ENCODE peak calls at places on chromosomes 16 and 17, in four cellular contexts. Y is GM23248, J is body of pancreas, P is neural progenitor cell. Z is an unnamed sample.
A peak's percentile ranks its signal among the peaks of the same experiment; 100 is the strongest.

GRCh38 chr17:15513859-15514446 is 46.5 kb upstream of the CDRT4 start:
- DNase-seq in Y (no peak), J (no peak), P (no peak), Z (no peak)

GRCh38 chr16:80704751-80705150 is 99.6 kb downstream of the CDYL2 start:
- DNase-seq in P (no peak), Y (no peak), J (no peak), Z (no peak)

GRCh38 chr16:79653337-79654000 is 52.9 kb upstream of the MAF start:
- DNase-seq in P (no peak), Y (no peak), J (peak; percentile 12), Z (no peak)

GRCh38 chr16:14559809-14560227 is 70.2 kb downstream of the PARN start:
- DNase-seq in Y (no peak), P (no peak), J (peak; percentile 71), Z (no peak)

GRCh38 chr17:17313350-17313991 is 10.3 kb downstream of the NT5M start:
- DNase-seq in Y (peak; percentile 23), J (peak; percentile 72), P (peak; percentile 50), Z (no peak)

GRCh38 chr17:75008373-75008772 is 4.1 kb upstream of the MRPL58 start:
- DNase-seq in P (no peak), J (no peak), Y (no peak), Z (no peak)

GRCh38 chr17:50210249-50211225 is 9.1 kb upstream of the COL1A1 start:
- DNase-seq in J (peak; percentile 65), P (peak; percentile 48), Y (peak; percentile 97), Z (peak; percentile 97)

GRCh38 chr16:9176547-9177418 is 85.3 kb downstream of the HAPSTR1 start:
- DNase-seq in Y (no peak), P (no peak), J (no peak), Z (no peak)

GRCh38 chr16:66832661-66833305 is 2.0 kb upstream of the NAE1 start:
- DNase-seq in P (no peak), Y (peak; percentile 53), J (no peak), Z (peak; percentile 61)

GRCh38 chr17:40873255-40873654 is 6.2 kb upstream of the KRT12 start:
- DNase-seq in Y (peak; percentile 15), P (no peak), J (no peak), Z (no peak)

GRCh38 chr17:81722184-81723120 is 10.4 kb downstream of the SLC25A10 start:
- DNase-seq in Y (peak; percentile 45), P (no peak), J (peak; percentile 94), Z (no peak)

GRCh38 chr16:57908409-57908987 is 62.4 kb downstream of the CNGB1 start:
- DNase-seq in Y (no peak), J (no peak), P (no peak), Z (no peak)

GRCh38 chr17:61397086-61397842 is 2.4 kb upstream of the TBX2 start:
- DNase-seq in J (no peak), Y (peak; percentile 54), P (peak; percentile 82), Z (peak; percentile 76)

GRCh38 chr17:41382396-41382795 is 290 bp upstream of the KRT34 start:
- DNase-seq in P (no peak), Y (peak; percentile 92), J (no peak), Z (peak; percentile 70)

GRCh38 chr16:56577300-56577625 is 12.1 kb upstream of the MT3 start:
- DNase-seq in J (no peak), Y (no peak), P (no peak), Z (no peak)

GRCh38 chr17:3972931-3973330 is 8.7 kb upstream of the ATP2A3 start:
- DNase-seq in P (no peak), Y (no peak), J (no peak), Z (no peak)

GRCh38 chr17:81480140-81480917 is 32.3 kb downstream of the ACTG1 start:
- DNase-seq in J (peak; percentile 38), Y (peak; percentile 72), P (no peak), Z (no peak)

GRCh38 chr17:67421869-67422273 is 44.8 kb downstream of the PITPNC1 start:
- DNase-seq in P (no peak), J (peak; percentile 84), Y (peak; percentile 97), Z (peak; percentile 53)

GRCh38 chr16:58225965-58226602 is 28.2 kb upstream of the CSNK2A2 start:
- DNase-seq in Y (no peak), J (no peak), P (no peak), Z (no peak)

GRCh38 chr17:81940538-81941483 is 3.7 kb upstream of the PYCR1 start:
- DNase-seq in P (no peak), J (no peak), Y (no peak), Z (no peak)

GRCh38 chr17:15261063-15261817 is 3.9 kb downstream of the PMP22 start:
- DNase-seq in P (peak; percentile 85), J (peak; percentile 38), Y (peak; percentile 89), Z (peak; percentile 83)

GRCh38 chr17:12349297-12349696 is 316.4 kb upstream of the MYOCD start:
- DNase-seq in J (no peak), P (no peak), Y (no peak), Z (no peak)

GRCh38 chr16:81263470-81264200 is 25.1 kb downstream of the BCO1 start:
- DNase-seq in P (no peak), Y (peak; percentile 46), J (peak; percentile 44), Z (no peak)

GRCh38 chr16:8905168-8905762 is 23.1 kb downstream of the LITAFD start:
- DNase-seq in Y (peak; percentile 56), J (no peak), P (peak; percentile 50), Z (peak; percentile 54)

GRCh38 chr17:43713494-43714162 is 45.0 kb downstream of the SOST start:
- DNase-seq in J (peak; percentile 14), P (peak; percentile 57), Y (peak; percentile 71), Z (peak; percentile 58)

GRCh38 chr16:13994239-13995106 is 74.5 kb downstream of the ERCC4 start:
- DNase-seq in J (no peak), P (no peak), Y (no peak), Z (no peak)

GRCh38 chr17:29176500-29177351 is 3.5 kb downstream of the MYO18A start:
- DNase-seq in P (peak; percentile 74), Y (peak; percentile 65), J (peak; percentile 95), Z (peak; percentile 75)

GRCh38 chr17:73901661-73902415 is 257.6 kb upstream of the SDK2 start:
- DNase-seq in Y (peak; percentile 12), J (peak; percentile 51), P (peak; percentile 79), Z (no peak)

GRCh38 chr17:44556854-44557606 is at the start of gene FZD2:
- DNase-seq in J (peak; percentile 92), P (peak; percentile 98), Y (peak; percentile 97), Z (peak; percentile 99)

GRCh38 chr16:84267380-84267779 is 27.3 kb upstream of the WFDC1 start:
- DNase-seq in P (no peak), J (no peak), Y (no peak), Z (no peak)

GRCh38 chr17:60542066-60542465 is 16.0 kb upstream of the APPBP2 start:
- DNase-seq in J (no peak), Y (no peak), P (no peak), Z (no peak)

GRCh38 chr17:64053101-64053500 is 32.7 kb upstream of the ICAM2 start:
- DNase-seq in Y (no peak), J (no peak), P (no peak), Z (no peak)

GRCh38 chr16:71722801-71723536 is 1.5 kb downstream of the PHLPP2 start:
- DNase-seq in Y (peak; percentile 87), P (peak; percentile 90), J (peak; percentile 67), Z (peak; percentile 88)

GRCh38 chr17:17896746-17897145 is 60.0 kb upstream of the SREBF1 start:
- DNase-seq in Y (no peak), J (no peak), P (no peak), Z (no peak)

GRCh38 chr16:80167657-80168056 is 373.1 kb upstream of the DYNLRB2 start:
- DNase-seq in Y (no peak), P (no peak), J (no peak), Z (no peak)

GRCh38 chr17:55448681-55449080 is 27.0 kb upstream of the MMD start:
- DNase-seq in J (no peak), P (no peak), Y (peak; percentile 73), Z (peak; percentile 90)

GRCh38 chr17:21376835-21377690 is 906 bp downstream of the KCNJ12 start:
- DNase-seq in Y (peak; percentile 73), P (no peak), J (no peak), Z (peak; percentile 66)

GRCh38 chr16:78075800-78076199 is 23.7 kb upstream of the WWOX start:
- DNase-seq in Y (no peak), P (peak; percentile 55), J (no peak), Z (no peak)

GRCh38 chr16:69012906-69013305 is 92.5 kb upstream of the HAS3 start:
- DNase-seq in J (no peak), Y (no peak), P (no peak), Z (no peak)

DNA sequence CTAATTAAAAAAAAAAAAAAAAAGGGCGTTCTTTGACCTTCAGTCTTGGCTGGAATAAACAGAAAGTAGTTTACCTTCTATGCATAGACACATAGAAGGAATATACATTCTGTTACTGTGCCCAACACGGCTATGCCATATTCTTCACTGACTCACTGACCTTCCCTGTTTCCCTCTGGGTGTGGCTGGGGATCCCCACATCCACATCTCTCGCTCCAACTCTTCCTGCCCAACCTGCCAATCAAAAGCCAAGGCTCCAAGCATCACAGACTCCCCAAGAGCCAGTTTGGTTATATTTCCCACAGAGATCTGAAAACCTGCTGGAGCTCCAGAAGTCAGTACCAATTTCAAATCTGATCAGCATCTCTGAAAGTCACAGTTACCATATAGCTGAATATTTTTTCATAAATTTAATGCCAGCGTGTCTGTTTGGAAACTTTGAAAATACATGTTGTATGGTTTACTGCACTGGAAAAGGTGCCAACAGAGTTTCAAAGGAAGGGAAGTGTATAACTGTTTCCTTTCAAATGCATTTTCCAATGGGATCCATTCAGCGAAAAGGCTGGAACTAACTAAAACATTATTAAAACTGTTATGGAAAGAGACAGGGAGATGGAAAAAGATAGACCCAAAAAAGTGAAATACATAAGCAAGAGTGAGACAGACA is 91.8 kb downstream of the SMG6 start:
- DNase-seq in Y (peak; percentile 23), P (no peak), J (no peak), Z (no peak)
- H3K4me1 ChIP-seq in Y (peaks cover 51% of the 10 kb centered on the region), P (peaks cover 58% of the 10 kb centered on the region), J (no peaks in the 10 kb centered on the region), Z (peaks cover 50% of the 10 kb centered on the region)

GRCh38 chr17:79169366-79169765 is 94.7 kb downstream of the ENGASE start:
- DNase-seq in J (no peak), Y (no peak), P (no peak), Z (no peak)
- H3K27me3 ChIP-seq in J (peaks cover 6% of the 10 kb centered on the region), Y (peaks cover 14% of the 10 kb centered on the region), P (no peaks in the 10 kb centered on the region), Z (peaks cover 56% of the 10 kb centered on the region)

DNA sequence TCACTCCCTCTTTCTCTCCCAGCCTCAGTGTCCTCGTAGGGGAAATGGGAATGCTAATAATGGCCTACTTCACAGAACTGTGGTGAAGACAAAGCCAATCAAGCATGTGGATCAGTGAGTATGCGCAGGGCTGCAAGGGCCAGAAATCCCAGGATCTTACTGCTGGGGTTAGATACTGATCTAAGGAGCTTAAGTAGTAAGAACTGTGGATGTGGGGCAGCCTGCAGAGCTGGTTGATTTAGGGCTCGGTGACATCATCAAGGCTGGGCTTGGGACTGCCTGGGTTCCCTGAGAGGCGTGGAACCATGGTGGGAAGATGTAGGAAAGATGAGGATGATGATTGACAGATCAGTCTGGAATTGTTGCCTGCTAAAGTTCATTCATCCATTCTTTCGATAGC is 25.6 kb downstream of the GOSR2 start:
- DNase-seq in J (no peak), Y (no peak), P (no peak), Z (no peak)
- H3K4me1 ChIP-seq in J (peaks cover 2% of the 10 kb centered on the region), Y (peaks cover 3% of the 10 kb centered on the region), P (peaks cover 10% of the 10 kb centered on the region), Z (peaks cover 8% of the 10 kb centered on the region)

GRCh38 chr17:31392002-31392855 is 754 bp downstream of the RAB11FIP4 start:
- DNase-seq in J (no peak), P (peak; percentile 9), Y (no peak), Z (no peak)
- H3K27me3 ChIP-seq in J (peaks cover 4% of the 10 kb centered on the region), P (peaks cover 57% of the 10 kb centered on the region), Y (peaks cover 27% of the 10 kb centered on the region), Z (peaks cover 38% of the 10 kb centered on the region)